ENCODE peak calls at places on chromosome 1, in five cellular contexts. G, E, O, V and R are unnamed samples.

GRCh38 chr1:93814059-93814794 is 64.8 kb downstream of the DNTTIP2 start:
- DNase-seq in G (peak; percentile 60), E (peak; percentile 78), O (peak; percentile 69), V (no peak), R (peak; percentile 51)

GRCh38 chr1:42922687-42923366 is 35.8 kb downstream of the SLC2A1 start:
- DNase-seq in G (no peak), E (peak; percentile 47), O (peak; percentile 69), V (peak; percentile 68), R (no peak)

GRCh38 chr1:234970371-234970730 is 158.3 kb downstream of the TOMM20 start:
- DNase-seq in G (no peak), E (no peak), O (no peak), V (no peak), R (no peak)

GRCh38 chr1:15994590-15995351 is 9.3 kb upstream of the SRARP start:
- DNase-seq in G (no peak), E (peak; percentile 80), O (peak; percentile 62), V (no peak), R (peak; percentile 55)

GRCh38 chr1:180501865-180502360 is 464 bp downstream of the ACBD6 start:
- DNase-seq in G (no peak), E (peak; percentile 76), O (no peak), V (peak; percentile 36), R (no peak)

GRCh38 chr1:14190508-14190907 is 408.0 kb upstream of the KAZN start:
- DNase-seq in G (peak; percentile 77), E (no peak), O (no peak), V (no peak), R (no peak)

GRCh38 chr1:198472123-198472522 is 68.4 kb downstream of the ATP6V1G3 start:
- DNase-seq in G (no peak), E (no peak), O (no peak), V (no peak), R (no peak)

GRCh38 chr1:233707906-233708292 is 94.0 kb downstream of the KCNK1 start:
- DNase-seq in G (no peak), E (no peak), O (no peak), V (no peak), R (no peak)

GRCh38 chr1:201309420-201309819 is 26.1 kb downstream of the PKP1 start:
- DNase-seq in G (no peak), E (peak; percentile 78), O (peak; percentile 84), V (no peak), R (peak; percentile 75)

GRCh38 chr1:78410643-78411042 is 80.1 kb upstream of the PTGFR start:
- DNase-seq in G (no peak), E (no peak), O (no peak), V (no peak), R (no peak)

GRCh38 chr1:23322770-23323169 is 21.3 kb downstream of the HNRNPR start:
- DNase-seq in G (no peak), E (no peak), O (no peak), V (no peak), R (no peak)

GRCh38 chr1:23330846-23331245 is 13.2 kb downstream of the HNRNPR start:
- DNase-seq in G (no peak), E (no peak), O (no peak), V (no peak), R (no peak)

GRCh38 chr1:23325393-23325792 is 18.7 kb downstream of the HNRNPR start:
- DNase-seq in G (no peak), E (no peak), O (no peak), V (no peak), R (no peak)
- H3K4me1 ChIP-seq in G (peaks cover 7% of the 10 kb centered on the region), E (peaks cover 27% of the 10 kb centered on the region), O (no peaks in the 10 kb centered on the region), V (no peaks in the 10 kb centered on the region), R (no peaks in the 10 kb centered on the region)

GRCh38 chr1:115655916-115656315 is 14.1 kb downstream of the VANGL1 start:
- DNase-seq in G (no peak), E (no peak), O (no peak), V (no peak), R (no peak)
- H3K4me1 ChIP-seq in G (peaks cover 27% of the 10 kb centered on the region), E (peaks cover 49% of the 10 kb centered on the region), O (no peaks in the 10 kb centered on the region), V (no peaks in the 10 kb centered on the region), R (peaks cover 48% of the 10 kb centered on the region)

DNA sequence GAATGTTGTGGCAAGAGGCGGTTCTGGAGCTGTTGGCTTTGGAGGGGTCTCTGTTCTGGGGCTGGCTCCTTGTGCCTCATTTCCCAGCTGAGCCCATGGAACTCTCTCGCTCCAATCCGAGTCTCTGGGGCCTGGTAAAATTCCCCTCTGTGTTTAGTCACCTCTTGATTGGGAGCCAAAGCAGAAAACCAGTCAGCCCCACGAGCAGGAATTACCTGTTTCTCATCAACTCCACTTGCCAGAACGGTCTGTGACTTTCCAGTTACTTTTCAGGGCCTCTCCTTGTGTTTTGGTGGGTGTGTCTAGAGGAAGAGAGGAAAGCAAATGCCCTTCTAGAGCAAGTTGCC is 10.8 kb upstream of the S100A11 start:
- DNase-seq in G (peak; percentile 77), E (peak; percentile 77), O (no peak), V (no peak), R (no peak)
- H3K4me1 ChIP-seq in G (peaks cover 62% of the 10 kb centered on the region), E (peaks cover 21% of the 10 kb centered on the region), O (peaks cover 5% of the 10 kb centered on the region), V (peaks cover 20% of the 10 kb centered on the region), R (peaks cover 68% of the 10 kb centered on the region)

GRCh38 chr1:56534252-56534651 is 45.1 kb downstream of the PLPP3 start:
- DNase-seq in G (no peak), E (no peak), O (no peak), V (no peak), R (no peak)

GRCh38 chr1:56533621-56534020 is 45.7 kb downstream of the PLPP3 start:
- DNase-seq in G (peak; percentile 56), E (no peak), O (no peak), V (no peak), R (no peak)

GRCh38 chr1:56535949-56536348 is 43.4 kb downstream of the PLPP3 start:
- DNase-seq in G (no peak), E (no peak), O (no peak), V (no peak), R (no peak)

GRCh38 chr1:56533197-56533596 is 46.2 kb downstream of the PLPP3 start:
- DNase-seq in G (no peak), E (no peak), O (no peak), V (no peak), R (no peak)

DNA sequence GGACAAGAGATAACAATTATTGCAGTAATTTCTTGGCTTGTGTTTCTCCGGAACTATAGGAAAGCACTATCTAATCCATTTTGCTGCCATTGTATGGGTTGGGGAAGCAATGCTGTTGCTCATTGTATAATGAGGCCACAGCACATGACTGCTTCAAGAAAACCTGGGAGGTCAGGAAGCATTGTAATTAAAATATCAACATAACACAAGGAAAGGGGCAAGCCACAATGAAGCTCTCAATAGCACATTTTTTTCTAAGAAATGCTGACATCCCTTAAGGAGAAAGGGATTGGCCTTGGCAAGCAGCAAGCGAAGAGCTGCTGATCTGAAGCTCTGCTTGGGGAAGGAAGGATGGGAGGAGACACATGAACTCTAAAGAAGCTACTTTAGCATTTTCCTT is 44.0 kb downstream of the PLPP3 start:
- DNase-seq in G (no peak), E (no peak), O (no peak), V (no peak), R (no peak)
- H3K4me1 ChIP-seq in G (peaks cover 11% of the 10 kb centered on the region), E (peaks cover 28% of the 10 kb centered on the region), O (no peaks in the 10 kb centered on the region), V (no peaks in the 10 kb centered on the region), R (peaks cover 57% of the 10 kb centered on the region)

DNA sequence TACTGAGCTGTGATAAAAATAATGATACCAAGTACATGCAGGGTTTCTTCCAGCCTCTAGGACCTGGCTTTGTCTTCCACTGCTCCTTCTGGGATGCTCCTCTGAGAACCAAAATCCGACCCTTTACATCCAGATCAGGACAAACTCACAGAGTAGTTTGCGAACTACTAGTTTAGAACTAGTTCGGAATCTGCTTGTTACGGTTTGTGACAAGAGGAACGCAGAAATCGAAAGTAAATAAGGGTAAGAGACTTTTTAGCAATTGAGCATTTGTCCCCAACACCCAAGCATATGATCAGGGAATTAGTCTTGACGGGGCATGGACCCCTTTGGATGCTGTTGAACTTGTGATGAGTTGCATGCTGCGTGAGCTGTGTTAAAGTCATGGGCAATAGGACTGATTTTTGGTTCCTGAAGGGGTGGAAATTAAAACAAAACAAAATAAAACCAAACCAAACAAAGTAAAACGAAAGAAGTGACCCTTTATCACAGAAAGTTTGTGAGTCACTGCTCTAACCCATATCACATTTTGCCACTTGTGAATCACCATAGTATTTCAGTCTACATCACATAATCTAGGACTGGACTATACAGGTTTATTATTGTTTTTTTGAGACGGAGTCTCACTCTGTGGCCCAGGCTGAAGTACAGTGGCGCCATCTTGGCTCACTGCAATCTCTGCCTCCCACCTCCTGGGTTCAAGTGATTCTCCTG is 35.7 kb upstream of the ERRFI1 start:
- DNase-seq in G (no peak), E (no peak), O (no peak), V (no peak), R (no peak)
- H3K4me1 ChIP-seq in G (peaks cover 11% of the 10 kb centered on the region), E (no peaks in the 10 kb centered on the region), O (no peaks in the 10 kb centered on the region), V (no peaks in the 10 kb centered on the region), R (peaks cover 5% of the 10 kb centered on the region)

DNA sequence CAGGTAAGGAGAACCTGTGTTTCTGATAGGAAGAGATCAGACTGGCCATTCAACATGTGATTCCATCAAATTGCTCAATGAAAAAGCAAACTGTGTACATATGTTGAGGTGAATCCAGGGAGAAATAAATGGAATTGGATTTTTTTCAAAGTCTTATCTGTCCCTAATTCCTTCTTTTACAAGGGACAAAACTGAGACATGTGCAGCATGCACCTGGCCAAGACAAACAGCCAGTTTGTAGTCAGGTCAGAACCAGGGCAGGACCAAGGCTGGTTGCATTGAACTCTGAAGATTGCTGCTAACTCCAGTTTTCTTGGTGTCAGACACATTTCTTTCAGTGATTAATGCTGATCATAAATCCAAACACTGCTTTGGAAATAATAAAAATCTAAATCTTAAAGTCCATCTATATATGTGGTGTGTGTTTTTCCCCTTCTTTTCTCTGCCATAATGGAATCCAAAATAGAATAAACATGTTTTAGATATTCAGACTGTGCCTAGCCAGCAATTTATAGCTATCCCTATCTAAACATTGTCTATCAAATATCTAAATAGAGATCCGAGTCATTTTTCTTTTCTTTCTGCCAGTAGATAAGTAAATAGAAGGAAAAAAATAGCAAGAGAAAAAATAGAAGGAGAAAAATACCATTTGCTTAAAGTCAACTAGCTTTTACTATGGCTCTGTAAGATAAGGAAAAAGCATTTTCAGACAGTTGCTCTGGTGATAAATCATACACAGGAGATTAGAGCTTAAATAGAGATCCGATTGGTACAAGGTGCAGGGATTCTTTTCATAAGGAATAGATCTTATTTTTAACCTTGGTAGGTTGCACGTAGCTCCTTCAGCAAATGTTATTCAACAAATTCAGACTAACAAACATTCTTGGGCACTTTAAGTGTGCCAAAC is 69.8 kb upstream of the CCDC190 start:
- DNase-seq in G (no peak), E (no peak), O (no peak), V (no peak), R (no peak)
- H3K4me1 ChIP-seq in G (no peaks in the 10 kb centered on the region), E (peaks cover 5% of the 10 kb centered on the region), O (no peaks in the 10 kb centered on the region), V (no peaks in the 10 kb centered on the region), R (peaks cover 9% of the 10 kb centered on the region)

DNA sequence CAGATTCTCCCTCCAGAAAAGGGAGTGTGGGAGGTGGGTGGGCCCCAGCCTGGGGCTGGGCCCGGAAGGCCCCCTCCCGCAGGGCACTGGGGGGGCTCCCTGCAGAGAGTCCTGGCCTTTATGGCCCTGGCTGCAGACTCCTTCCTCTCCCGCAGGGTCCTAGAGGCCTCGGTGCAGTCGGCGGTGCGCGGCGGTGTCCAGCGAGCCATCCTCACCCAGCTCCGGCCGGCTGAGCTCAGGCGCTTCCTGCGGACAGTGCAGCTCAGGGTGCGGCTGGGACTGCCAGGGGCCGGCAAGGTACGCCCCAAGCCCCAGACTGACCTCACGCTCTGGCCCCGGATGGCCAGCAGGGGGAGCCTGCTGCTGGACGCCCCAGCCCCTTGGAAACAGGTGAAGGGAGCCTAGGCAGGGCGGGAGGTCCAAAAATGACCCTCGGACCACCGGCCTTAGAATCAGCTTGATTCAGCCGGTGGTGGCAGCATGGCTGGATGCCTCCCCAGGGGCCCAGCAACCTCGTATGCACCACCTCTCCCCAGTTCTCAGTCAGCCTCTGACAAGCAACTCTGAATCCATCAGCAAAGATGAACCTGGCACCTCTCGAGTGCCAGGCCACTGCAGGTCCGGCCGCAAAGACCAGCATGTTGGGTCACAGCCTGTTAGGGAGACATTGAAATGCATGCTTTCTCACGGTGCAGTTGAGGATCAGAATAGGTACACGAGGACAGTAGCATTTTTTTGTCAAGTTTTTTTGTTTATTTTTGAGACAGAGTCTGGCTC is 20.6 kb downstream of the MTHFR start:
- DNase-seq in G (no peak), E (peak; percentile 77), O (peak; percentile 68), V (peak; percentile 32), R (peak; percentile 85)
- H3K4me1 ChIP-seq in G (peaks cover 21% of the 10 kb centered on the region), E (peaks cover 60% of the 10 kb centered on the region), O (peaks cover 13% of the 10 kb centered on the region), V (peaks cover 12% of the 10 kb centered on the region), R (peaks cover 59% of the 10 kb centered on the region)